ENCODE peak calls at places on chromosomes 13 and 19, in five cellular contexts. One of them, this sample, is unnamed.

GRCh38 chr19:46489445-46490272 is 6.0 kb downstream of the PNMA8B start:
- DNase-seq in occipital lobe: no peak
- DNase-seq in cardiac muscle cell: no peak
- DNase-seq in Daoy: peak
- DNase-seq in NCI-H774: no peak
- DNase-seq in this sample: no peak

GRCh38 chr19:31338069-31338767 is 11.0 kb downstream of the TSHZ3 start:
- DNase-seq in occipital lobe: no peak
- DNase-seq in cardiac muscle cell: peak
- DNase-seq in Daoy: peak
- DNase-seq in NCI-H774: no peak
- DNase-seq in this sample: no peak

GRCh38 chr19:35935911-35936737 is at the start of gene LRFN3:
- DNase-seq in occipital lobe: peak
- DNase-seq in cardiac muscle cell: peak
- DNase-seq in Daoy: peak
- DNase-seq in NCI-H774: peak
- DNase-seq in this sample: peak

GRCh38 chr19:21921691-21922180 is 85.8 kb upstream of the ZNF43 start:
- DNase-seq in occipital lobe: no peak
- DNase-seq in cardiac muscle cell: no peak
- DNase-seq in Daoy: no peak
- DNase-seq in NCI-H774: no peak
- DNase-seq in this sample: no peak

GRCh38 chr19:23395041-23395721 is at the start of gene ZNF91:
- DNase-seq in occipital lobe: peak
- DNase-seq in cardiac muscle cell: peak
- DNase-seq in Daoy: peak
- DNase-seq in NCI-H774: peak
- DNase-seq in this sample: peak

GRCh38 chr13:36131931-36132297 is 732 bp upstream of the DCLK1 start:
- DNase-seq in occipital lobe: peak
- DNase-seq in cardiac muscle cell: no peak
- DNase-seq in Daoy: peak
- DNase-seq in NCI-H774: no peak
- DNase-seq in this sample: no peak

GRCh38 chr13:31515427-31515826 is 223.9 kb upstream of the RXFP2 start:
- DNase-seq in occipital lobe: no peak
- DNase-seq in cardiac muscle cell: no peak
- DNase-seq in Daoy: no peak
- DNase-seq in NCI-H774: no peak
- DNase-seq in this sample: no peak

GRCh38 chr13:49226613-49227012 is 6.5 kb downstream of the MLNR start:
- DNase-seq in occipital lobe: no peak
- DNase-seq in cardiac muscle cell: no peak
- DNase-seq in Daoy: no peak
- DNase-seq in NCI-H774: no peak
- DNase-seq in this sample: no peak

GRCh38 chr13:65631078-65631477 is 1599.1 kb downstream of the PCDH9 start:
- DNase-seq in occipital lobe: no peak
- DNase-seq in cardiac muscle cell: no peak
- DNase-seq in Daoy: no peak
- DNase-seq in NCI-H774: no peak
- DNase-seq in this sample: no peak

GRCh38 chr13:31072041-31072440 is 89.7 kb downstream of the HSPH1 start:
- DNase-seq in occipital lobe: no peak
- DNase-seq in cardiac muscle cell: no peak
- DNase-seq in Daoy: peak
- DNase-seq in NCI-H774: no peak
- DNase-seq in this sample: no peak

This sample was measured in LNCaP clone FGC.